ENCODE peak calls at places on chromosome 1, in seven cellular contexts. B, G, P, I, X, O and R are unnamed samples.

GRCh38 chr1:183724350-183725042 is 71.4 kb upstream of the APOBEC4 start:
- DNase-seq in I (no peak), O (no peak), G (peak), B (no peak), X (no peak), P (no peak), R (no peak)

GRCh38 chr1:201262963-201263608 is 20.2 kb upstream of the PKP1 start:
- DNase-seq in G (no peak), P (no peak), B (no peak), O (no peak), I (no peak), X (no peak), R (no peak)

GRCh38 chr1:237220243-237220642 is 178.3 kb downstream of the RYR2 start:
- DNase-seq in X (no peak), G (peak), B (no peak), P (no peak), I (no peak), O (peak), R (no peak)

GRCh38 chr1:182404764-182405163 is 4.3 kb upstream of the TEDDM1 start:
- DNase-seq in X (no peak), B (no peak), O (no peak), I (no peak), G (no peak), P (no peak), R (no peak)

GRCh38 chr1:1176931-1177330 is 3.3 kb downstream of the TTLL10 start:
- DNase-seq in I (no peak), X (no peak), B (no peak), P (no peak), O (no peak), G (no peak), R (no peak)

GRCh38 chr1:27542463-27543273 is 52.7 kb upstream of the WASF2 start:
- DNase-seq in O (no peak), B (no peak), P (no peak), G (peak), X (no peak), I (no peak), R (no peak)

GRCh38 chr1:41525891-41526587 is 41.6 kb upstream of the EDN2 start:
- DNase-seq in P (no peak), I (no peak), O (no peak), X (no peak), B (no peak), G (peak), R (no peak)

GRCh38 chr1:155026588-155026987 is 7.0 kb downstream of the DCST2 start:
- DNase-seq in G (no peak), X (no peak), O (no peak), P (no peak), I (no peak), B (no peak), R (no peak)

GRCh38 chr1:167711797-167712196 is 10.0 kb upstream of the MPZL1 start:
- DNase-seq in X (no peak), I (no peak), B (no peak), G (no peak), O (no peak), P (no peak), R (no peak)

GRCh38 chr1:87242445-87243185 is 86.1 kb upstream of the LMO4 start:
- DNase-seq in I (no peak), X (no peak), B (no peak), P (no peak), G (no peak), O (no peak), R (no peak)

GRCh38 chr1:182226618-182227017 is 165.0 kb downstream of the GLUL start:
- DNase-seq in G (no peak), I (no peak), O (no peak), B (no peak), X (no peak), P (no peak), R (no peak)

GRCh38 chr1:19925342-19926070 is 2.1 kb upstream of the PLA2G2E start:
- DNase-seq in O (no peak), G (no peak), X (no peak), P (no peak), B (no peak), I (no peak), R (no peak)

GRCh38 chr1:204564835-204565234 is 48.6 kb downstream of the MDM4 start:
- DNase-seq in B (peak), P (no peak), O (no peak), X (no peak), I (no peak), G (no peak), R (no peak)